ENCODE peak calls at places on chromosomes 7 and 10, in nine cellular contexts. One of them, this sample, is unnamed.

GRCh38 chr7:47196106-47196630 is 385.7 kb downstream of the TNS3 start:
- DNase-seq in AG04450: no peak
- DNase-seq in left ventricle myocardium inferior: no peak
- DNase-seq in aorta: no peak
- DNase-seq in esophagus squamous epithelium: no peak
- DNase-seq in CD4-positive, CD25-positive, alpha-beta regulatory T cell: no peak
- DNase-seq in tibial artery: no peak
- DNase-seq in pancreas: no peak
- DNase-seq in vagina: no peak
- DNase-seq in this sample: no peak

GRCh38 chr10:86285136-86285790 is 81.3 kb downstream of the GRID1 start:
- DNase-seq in vagina: peak; percentile 93
- DNase-seq in CD4-positive, CD25-positive, alpha-beta regulatory T cell: no peak
- DNase-seq in tibial artery: no peak
- DNase-seq in esophagus squamous epithelium: no peak
- DNase-seq in aorta: no peak
- DNase-seq in pancreas: no peak
- DNase-seq in AG04450: no peak
- DNase-seq in left ventricle myocardium inferior: no peak
- DNase-seq in this sample: no peak

GRCh38 chr7:29878081-29878688 is 71.9 kb downstream of the WIPF3 start:
- DNase-seq in left ventricle myocardium inferior: no peak
- DNase-seq in AG04450: peak; percentile 20
- DNase-seq in esophagus squamous epithelium: no peak
- DNase-seq in pancreas: no peak
- DNase-seq in vagina: no peak
- DNase-seq in CD4-positive, CD25-positive, alpha-beta regulatory T cell: peak; percentile 27
- DNase-seq in aorta: no peak
- DNase-seq in tibial artery: peak; percentile 54
- DNase-seq in this sample: no peak

GRCh38 chr10:128823201-128823600 is 643.8 kb upstream of the MGMT start:
- DNase-seq in vagina: no peak
- DNase-seq in tibial artery: no peak
- DNase-seq in left ventricle myocardium inferior: no peak
- DNase-seq in AG04450: no peak
- DNase-seq in pancreas: no peak
- DNase-seq in esophagus squamous epithelium: no peak
- DNase-seq in aorta: no peak
- DNase-seq in CD4-positive, CD25-positive, alpha-beta regulatory T cell: no peak
- DNase-seq in this sample: no peak

GRCh38 chr10:7667262-7668141 is 736 bp upstream of the ITIH5 start:
- DNase-seq in vagina: no peak
- DNase-seq in left ventricle myocardium inferior: peak; percentile 19
- DNase-seq in tibial artery: no peak
- DNase-seq in pancreas: peak; percentile 57
- DNase-seq in AG04450: no peak
- DNase-seq in esophagus squamous epithelium: no peak
- DNase-seq in aorta: peak; percentile 75
- DNase-seq in CD4-positive, CD25-positive, alpha-beta regulatory T cell: no peak
- DNase-seq in this sample: no peak

GRCh38 chr7:108451296-108451848 is 4.9 kb downstream of the NRCAM start:
- DNase-seq in tibial artery: no peak
- DNase-seq in CD4-positive, CD25-positive, alpha-beta regulatory T cell: no peak
- DNase-seq in aorta: no peak
- DNase-seq in AG04450: no peak
- DNase-seq in vagina: no peak
- DNase-seq in pancreas: no peak
- DNase-seq in left ventricle myocardium inferior: no peak
- DNase-seq in esophagus squamous epithelium: no peak
- DNase-seq in this sample: no peak

GRCh38 chr10:37960738-37961137 is 15.7 kb downstream of the ZNF25 start:
- DNase-seq in left ventricle myocardium inferior: no peak
- DNase-seq in tibial artery: no peak
- DNase-seq in aorta: no peak
- DNase-seq in CD4-positive, CD25-positive, alpha-beta regulatory T cell: no peak
- DNase-seq in vagina: no peak
- DNase-seq in pancreas: no peak
- DNase-seq in AG04450: no peak
- DNase-seq in esophagus squamous epithelium: no peak
- DNase-seq in this sample: no peak

GRCh38 chr10:119516381-119517234 is 25.9 kb downstream of the RGS10 start:
- DNase-seq in pancreas: no peak
- DNase-seq in tibial artery: no peak
- DNase-seq in aorta: no peak
- DNase-seq in esophagus squamous epithelium: no peak
- DNase-seq in AG04450: no peak
- DNase-seq in vagina: no peak
- DNase-seq in left ventricle myocardium inferior: no peak
- DNase-seq in CD4-positive, CD25-positive, alpha-beta regulatory T cell: peak; percentile 45
- DNase-seq in this sample: no peak

GRCh38 chr10:6061056-6061455 is 1.1 kb downstream of the IL2RA start:
- DNase-seq in aorta: no peak
- DNase-seq in CD4-positive, CD25-positive, alpha-beta regulatory T cell: no peak
- DNase-seq in tibial artery: no peak
- DNase-seq in esophagus squamous epithelium: no peak
- DNase-seq in AG04450: no peak
- DNase-seq in vagina: no peak
- DNase-seq in pancreas: no peak
- DNase-seq in left ventricle myocardium inferior: no peak
- DNase-seq in this sample: no peak

GRCh38 chr10:96271017-96271815 is at the start of gene BLNK:
- DNase-seq in vagina: no peak
- DNase-seq in left ventricle myocardium inferior: peak; percentile 39
- DNase-seq in tibial artery: peak; percentile 87
- DNase-seq in CD4-positive, CD25-positive, alpha-beta regulatory T cell: no peak
- DNase-seq in AG04450: peak; percentile 3
- DNase-seq in aorta: peak; percentile 84
- DNase-seq in pancreas: peak; percentile 70
- DNase-seq in esophagus squamous epithelium: peak; percentile 37
- DNase-seq in this sample: peak; percentile 62

GRCh38 chr7:47418910-47419309 is 163.0 kb downstream of the TNS3 start:
- DNase-seq in left ventricle myocardium inferior: no peak
- DNase-seq in esophagus squamous epithelium: no peak
- DNase-seq in CD4-positive, CD25-positive, alpha-beta regulatory T cell: no peak
- DNase-seq in tibial artery: no peak
- DNase-seq in pancreas: no peak
- DNase-seq in vagina: no peak
- DNase-seq in AG04450: peak; percentile 88
- DNase-seq in aorta: no peak
- DNase-seq in this sample: no peak

GRCh38 chr10:61096056-61096455 is 152.1 kb upstream of the RHOBTB1 start:
- DNase-seq in CD4-positive, CD25-positive, alpha-beta regulatory T cell: no peak
- DNase-seq in pancreas: no peak
- DNase-seq in aorta: no peak
- DNase-seq in vagina: no peak
- DNase-seq in left ventricle myocardium inferior: no peak
- DNase-seq in esophagus squamous epithelium: no peak
- DNase-seq in AG04450: no peak
- DNase-seq in tibial artery: no peak
- DNase-seq in this sample: no peak
- H3K27ac ChIP-seq in CD4-positive, CD25-positive, alpha-beta regulatory T cell: no peak overlapping the region
- H3K27ac ChIP-seq in pancreas: no peak overlapping the region
- H3K27ac ChIP-seq in aorta: no peak overlapping the region
- H3K27ac ChIP-seq in vagina: no peak overlapping the region
- H3K27ac ChIP-seq in left ventricle myocardium inferior: no peak overlapping the region
- H3K27ac ChIP-seq in esophagus squamous epithelium: no peak overlapping the region
- H3K27ac ChIP-seq in AG04450: no peak overlapping the region
- H3K27ac ChIP-seq in tibial artery: no peak overlapping the region
- H3K27ac ChIP-seq in this sample: no peak overlapping the region

GRCh38 chr7:117479480-117480224 is at the start of gene CFTR:
- DNase-seq in tibial artery: peak; percentile 20
- DNase-seq in aorta: peak; percentile 75
- DNase-seq in pancreas: peak; percentile 83
- DNase-seq in AG04450: no peak
- DNase-seq in CD4-positive, CD25-positive, alpha-beta regulatory T cell: no peak
- DNase-seq in esophagus squamous epithelium: no peak
- DNase-seq in left ventricle myocardium inferior: peak; percentile 15
- DNase-seq in vagina: no peak
- DNase-seq in this sample: peak; percentile 58
- H3K4me3 ChIP-seq in tibial artery: peak within 1 kb of the TSS; percentile 41
- H3K4me3 ChIP-seq in aorta: peak within 1 kb of the TSS; percentile 60
- H3K4me3 ChIP-seq in pancreas: peak within 1 kb of the TSS; percentile 43
- H3K4me3 ChIP-seq in AG04450: peak within 1 kb of the TSS; percentile 50
- H3K4me3 ChIP-seq in CD4-positive, CD25-positive, alpha-beta regulatory T cell: no peak within 1 kb of the TSS
- H3K4me3 ChIP-seq in esophagus squamous epithelium: peak within 1 kb of the TSS; percentile 33
- H3K4me3 ChIP-seq in left ventricle myocardium inferior: peak within 1 kb of the TSS; percentile 58
- H3K4me3 ChIP-seq in vagina: peak within 1 kb of the TSS; percentile 43
- H3K4me3 ChIP-seq in this sample: peak within 1 kb of the TSS; percentile 33

GRCh38 chr10:106768204-106768603 is 396.3 kb downstream of the SORCS1 start:
- DNase-seq in esophagus squamous epithelium: no peak
- DNase-seq in AG04450: no peak
- DNase-seq in left ventricle myocardium inferior: no peak
- DNase-seq in tibial artery: no peak
- DNase-seq in pancreas: no peak
- DNase-seq in CD4-positive, CD25-positive, alpha-beta regulatory T cell: no peak
- DNase-seq in aorta: no peak
- DNase-seq in vagina: no peak
- DNase-seq in this sample: no peak

GRCh38 chr10:106771132-106771531 is 393.4 kb downstream of the SORCS1 start:
- DNase-seq in CD4-positive, CD25-positive, alpha-beta regulatory T cell: no peak
- DNase-seq in esophagus squamous epithelium: no peak
- DNase-seq in left ventricle myocardium inferior: no peak
- DNase-seq in pancreas: no peak
- DNase-seq in vagina: no peak
- DNase-seq in aorta: no peak
- DNase-seq in tibial artery: no peak
- DNase-seq in AG04450: no peak
- DNase-seq in this sample: no peak

DNA sequence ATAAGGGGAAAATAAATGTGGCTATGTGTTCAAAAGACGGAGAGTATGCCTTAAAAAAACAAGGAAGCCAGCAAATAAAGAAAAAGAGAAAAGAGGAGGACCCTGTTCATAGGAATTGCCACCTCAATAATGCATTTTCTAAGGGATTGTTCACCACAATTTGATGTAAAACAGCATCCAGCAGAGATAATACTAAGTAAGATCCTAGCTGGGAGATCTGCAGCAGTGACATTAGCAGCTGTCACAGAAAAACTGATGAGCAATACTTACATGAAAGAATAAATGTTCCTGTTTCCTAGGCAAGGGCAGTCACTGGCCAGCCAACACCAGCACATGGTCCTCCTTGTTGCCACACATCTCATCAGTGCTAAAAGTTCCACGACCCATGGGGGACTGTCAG is 391.5 kb downstream of the SORCS1 start:
- DNase-seq in CD4-positive, CD25-positive, alpha-beta regulatory T cell: no peak
- DNase-seq in AG04450: no peak
- DNase-seq in aorta: no peak
- DNase-seq in left ventricle myocardium inferior: no peak
- DNase-seq in vagina: no peak
- DNase-seq in pancreas: no peak
- DNase-seq in tibial artery: no peak
- DNase-seq in esophagus squamous epithelium: no peak
- DNase-seq in this sample: no peak
- H3K27ac ChIP-seq in CD4-positive, CD25-positive, alpha-beta regulatory T cell: no peak overlapping the region
- H3K27ac ChIP-seq in AG04450: no peak overlapping the region
- H3K27ac ChIP-seq in aorta: no peak overlapping the region
- H3K27ac ChIP-seq in left ventricle myocardium inferior: no peak overlapping the region
- H3K27ac ChIP-seq in vagina: no peak overlapping the region
- H3K27ac ChIP-seq in pancreas: no peak overlapping the region
- H3K27ac ChIP-seq in tibial artery: no peak overlapping the region
- H3K27ac ChIP-seq in esophagus squamous epithelium: no peak overlapping the region
- H3K27ac ChIP-seq in this sample: no peak overlapping the region

GRCh38 chr7:85022064-85022697 is 164.7 kb downstream of the SEMA3D start:
- DNase-seq in vagina: no peak
- DNase-seq in pancreas: no peak
- DNase-seq in tibial artery: no peak
- DNase-seq in AG04450: no peak
- DNase-seq in aorta: no peak
- DNase-seq in CD4-positive, CD25-positive, alpha-beta regulatory T cell: no peak
- DNase-seq in left ventricle myocardium inferior: no peak
- DNase-seq in esophagus squamous epithelium: no peak
- DNase-seq in this sample: no peak

GRCh38 chr7:85021090-85021704 is 165.7 kb downstream of the SEMA3D start:
- DNase-seq in aorta: no peak
- DNase-seq in left ventricle myocardium inferior: no peak
- DNase-seq in vagina: no peak
- DNase-seq in AG04450: no peak
- DNase-seq in tibial artery: no peak
- DNase-seq in CD4-positive, CD25-positive, alpha-beta regulatory T cell: no peak
- DNase-seq in pancreas: no peak
- DNase-seq in esophagus squamous epithelium: no peak
- DNase-seq in this sample: no peak

GRCh38 chr7:85023066-85023687 is 163.7 kb downstream of the SEMA3D start:
- DNase-seq in left ventricle myocardium inferior: no peak
- DNase-seq in tibial artery: no peak
- DNase-seq in pancreas: no peak
- DNase-seq in vagina: no peak
- DNase-seq in esophagus squamous epithelium: no peak
- DNase-seq in aorta: no peak
- DNase-seq in CD4-positive, CD25-positive, alpha-beta regulatory T cell: peak; percentile 21
- DNase-seq in AG04450: peak; percentile 15
- DNase-seq in this sample: no peak

GRCh38 chr7:85019778-85020177 is 167.1 kb downstream of the SEMA3D start:
- DNase-seq in aorta: no peak
- DNase-seq in tibial artery: no peak
- DNase-seq in CD4-positive, CD25-positive, alpha-beta regulatory T cell: no peak
- DNase-seq in left ventricle myocardium inferior: no peak
- DNase-seq in pancreas: no peak
- DNase-seq in esophagus squamous epithelium: no peak
- DNase-seq in AG04450: no peak
- DNase-seq in vagina: no peak
- DNase-seq in this sample: no peak

GRCh38 chr7:85025312-85025756 is 161.5 kb downstream of the SEMA3D start:
- DNase-seq in left ventricle myocardium inferior: peak; percentile 49
- DNase-seq in aorta: no peak
- DNase-seq in vagina: no peak
- DNase-seq in AG04450: no peak
- DNase-seq in pancreas: peak; percentile 72
- DNase-seq in CD4-positive, CD25-positive, alpha-beta regulatory T cell: no peak
- DNase-seq in esophagus squamous epithelium: no peak
- DNase-seq in tibial artery: no peak
- DNase-seq in this sample: peak; percentile 63
- H3K4me3 ChIP-seq in left ventricle myocardium inferior: no peak overlapping the region
- H3K4me3 ChIP-seq in aorta: no peak overlapping the region
- H3K4me3 ChIP-seq in vagina: no peak overlapping the region
- H3K4me3 ChIP-seq in AG04450: no peak overlapping the region
- H3K4me3 ChIP-seq in pancreas: no peak overlapping the region
- H3K4me3 ChIP-seq in CD4-positive, CD25-positive, alpha-beta regulatory T cell: no peak overlapping the region
- H3K4me3 ChIP-seq in esophagus squamous epithelium: no peak overlapping the region
- H3K4me3 ChIP-seq in tibial artery: no peak overlapping the region
- H3K4me3 ChIP-seq in this sample: no peak overlapping the region

DNA sequence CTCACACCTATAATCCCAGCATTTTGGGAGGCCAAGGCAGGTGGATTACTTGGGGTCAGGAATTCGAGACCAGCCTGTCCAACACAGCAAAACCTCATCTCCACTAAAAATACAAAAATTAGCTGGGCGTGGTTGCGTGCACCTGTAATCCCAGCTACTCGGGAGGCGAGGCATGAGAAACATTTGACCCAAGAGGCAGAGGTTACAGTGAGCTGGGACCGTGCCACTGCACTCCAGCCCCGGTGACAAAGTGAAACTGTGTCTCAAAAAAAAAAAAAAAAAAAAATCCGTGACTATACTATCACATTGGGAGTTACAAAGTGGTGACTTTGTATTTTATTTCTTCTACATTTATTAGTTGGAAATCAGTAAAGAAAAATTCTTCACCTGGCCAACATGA is 101.2 kb downstream of the EPC1 start:
- DNase-seq in AG04450: no peak
- DNase-seq in tibial artery: no peak
- DNase-seq in vagina: no peak
- DNase-seq in esophagus squamous epithelium: no peak
- DNase-seq in aorta: no peak
- DNase-seq in CD4-positive, CD25-positive, alpha-beta regulatory T cell: no peak
- DNase-seq in pancreas: no peak
- DNase-seq in left ventricle myocardium inferior: no peak
- DNase-seq in this sample: no peak
- H3K27ac ChIP-seq in AG04450: no peak overlapping the region
- H3K27ac ChIP-seq in tibial artery: no peak overlapping the region
- H3K27ac ChIP-seq in vagina: no peak overlapping the region
- H3K27ac ChIP-seq in esophagus squamous epithelium: no peak overlapping the region
- H3K27ac ChIP-seq in aorta: no peak overlapping the region
- H3K27ac ChIP-seq in CD4-positive, CD25-positive, alpha-beta regulatory T cell: no peak overlapping the region
- H3K27ac ChIP-seq in pancreas: no peak overlapping the region
- H3K27ac ChIP-seq in left ventricle myocardium inferior: no peak overlapping the region
- H3K27ac ChIP-seq in this sample: no peak overlapping the region

This sample was measured in right cardiac atrium.